ENCODE peak calls at places on chromosomes 5 and 9, in seven cellular contexts. P is fibroblast of lung; U is breast epithelium; I is SK-N-SH; N is effector memory CD4-positive, alpha-beta T cell; Q is psoas muscle; V is body of pancreas. E is an unnamed sample. For H3K36me3, the result is how much of the 10 kb centered on the place peaks cover.

GRCh38 chr9:131773911-131774379 is 34.1 kb upstream of the RAPGEF1 start:
- DNase-seq in P (peak), U (no peak), I (no peak), V (peak), N (no peak), Q (peak), E (no peak)

GRCh38 chr9:82052081-82052480 is 63.5 kb downstream of the SPATA31D1 start:
- DNase-seq in V (no peak), P (no peak), N (no peak), U (no peak), Q (no peak), I (no peak), E (no peak)

GRCh38 chr5:55597014-55597981 is 62.5 kb upstream of the PLPP1 start:
- DNase-seq in P (peak), N (no peak), V (peak), I (no peak), U (no peak), Q (peak), E (no peak)

GRCh38 chr5:78823196-78823595 is 161.9 kb downstream of the ARSB start:
- DNase-seq in N (no peak), I (no peak), P (no peak), Q (no peak), V (no peak), U (no peak), E (no peak)

GRCh38 chr9:133735894-133736293 is 2.3 kb downstream of the SARDH start:
- DNase-seq in U (no peak), I (no peak), P (no peak), V (no peak), Q (no peak), N (no peak), E (no peak)

GRCh38 chr5:133821311-133821741 is 147.1 kb downstream of the C5orf15 start:
- DNase-seq in Q (no peak), V (no peak), N (no peak), P (no peak), U (no peak), I (no peak), E (no peak)

GRCh38 chr5:116970318-116970717 is 395.7 kb upstream of the SEMA6A start:
- DNase-seq in V (no peak), Q (no peak), I (peak), U (no peak), P (no peak), N (no peak), E (no peak)

GRCh38 chr9:36317766-36318165 is 59.5 kb upstream of the GNE start:
- DNase-seq in I (no peak), Q (no peak), P (no peak), N (no peak), V (peak), U (peak), E (peak)

GRCh38 chr5:142016576-142016975 is 3.7 kb upstream of the GNPDA1 start:
- DNase-seq in P (no peak), Q (no peak), I (no peak), N (no peak), U (no peak), V (no peak), E (no peak)

GRCh38 chr9:87084407-87084806 is 137.1 kb upstream of the GAS1 start:
- DNase-seq in U (no peak), V (no peak), Q (no peak), N (no peak), P (no peak), I (no peak), E (no peak)

GRCh38 chr5:170355601-170356098 is 33.5 kb downstream of the KCNMB1 start:
- DNase-seq in I (no peak), V (peak), P (no peak), N (no peak), U (no peak), Q (peak), E (no peak)

GRCh38 chr9:90296539-90296938 is 346.1 kb downstream of the DIRAS2 start:
- DNase-seq in P (no peak), N (no peak), U (no peak), Q (no peak), V (no peak), I (no peak), E (no peak)

GRCh38 chr9:7965091-7965490 is 165.5 kb upstream of the DMAC1 start:
- DNase-seq in V (no peak), P (no peak), Q (no peak), N (no peak), I (no peak), U (no peak), E (no peak)

GRCh38 chr5:146447734-146448380 is 724 bp downstream of the TCERG1 start:
- DNase-seq in V (no peak), Q (no peak), N (no peak), P (peak), I (no peak), U (no peak), E (peak)

GRCh38 chr5:54663876-54664275 is 146.3 kb downstream of the SNX18 start:
- DNase-seq in V (peak), U (peak), N (no peak), I (no peak), P (peak), Q (peak), E (peak)

GRCh38 chr9:70563437-70564204 is 149.2 kb upstream of the KLF9 start:
- DNase-seq in V (no peak), P (peak), Q (no peak), N (peak), U (no peak), I (no peak), E (no peak)

GRCh38 chr5:140108093-140109049 is 5.5 kb upstream of the PURA start:
- DNase-seq in P (no peak), V (peak), Q (peak), U (no peak), I (peak), N (no peak), E (no peak)

DNA sequence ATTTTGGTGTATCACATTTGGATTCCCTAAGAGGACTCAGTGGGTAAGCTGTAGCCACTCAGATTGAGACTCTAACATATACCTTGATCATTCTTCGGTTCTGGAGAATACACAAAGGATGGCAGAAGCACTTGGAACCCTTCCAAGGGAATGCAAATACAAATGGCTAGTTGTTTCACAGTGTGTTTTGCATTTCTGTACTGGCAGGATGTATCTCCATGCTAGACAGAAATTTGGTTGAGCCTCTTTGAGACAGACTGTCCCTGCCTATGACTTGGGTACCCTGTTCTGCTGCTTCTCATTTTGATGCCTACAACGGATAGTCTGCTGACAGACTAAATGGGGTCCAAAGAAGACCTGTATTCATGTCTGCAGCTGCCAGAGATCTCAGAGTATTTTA is 273.5 kb downstream of the TMEM38B start:
- DNase-seq in Q (no peak), N (no peak), P (no peak), U (no peak), I (no peak), V (no peak), E (no peak)
- H3K27ac ChIP-seq in Q (no peak), N (no peak), P (no peak), U (no peak), I (no peak), V (no peak), E (no peak)

GRCh38 chr5:15574806-15575205 is 74.8 kb downstream of the FBXL7 start:
- DNase-seq in N (no peak), P (peak), V (no peak), U (no peak), Q (no peak), I (no peak), E (no peak)

GRCh38 chr5:15575566-15576195 is 75.7 kb downstream of the FBXL7 start:
- DNase-seq in V (no peak), P (peak), U (no peak), Q (no peak), N (no peak), I (no peak), E (no peak)

GRCh38 chr5:15571618-15572017 is 71.6 kb downstream of the FBXL7 start:
- DNase-seq in N (no peak), U (no peak), P (no peak), V (no peak), I (no peak), Q (no peak), E (no peak)

GRCh38 chr5:15573594-15573993 is 73.6 kb downstream of the FBXL7 start:
- DNase-seq in P (peak), Q (no peak), I (no peak), V (no peak), U (no peak), N (no peak), E (no peak)

DNA sequence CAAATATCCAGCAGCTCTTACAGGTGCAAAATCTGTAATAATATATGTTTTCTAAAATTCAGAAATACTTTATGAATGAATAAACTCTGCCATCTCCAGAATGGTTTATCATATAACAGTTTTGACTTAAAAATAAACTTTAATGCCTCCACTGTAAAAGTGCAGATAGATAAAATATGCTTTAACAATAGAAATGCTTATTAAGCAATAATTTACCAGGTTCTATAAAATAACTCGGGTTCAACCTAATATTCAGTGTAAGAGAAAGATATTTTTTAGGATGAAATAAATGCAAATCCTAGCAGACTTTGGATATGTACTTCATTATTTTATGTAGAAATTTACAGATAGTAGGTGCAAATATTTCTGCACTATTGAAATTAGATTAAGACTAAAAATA is 74.1 kb downstream of the FBXL7 start:
- DNase-seq in N (no peak), Q (no peak), I (no peak), P (no peak), V (no peak), U (no peak), E (no peak)
- H3K36me3 ChIP-seq in N (under half), Q (under half), I (under half), P (under half), V (under half), U (under half), E (under half)

DNA sequence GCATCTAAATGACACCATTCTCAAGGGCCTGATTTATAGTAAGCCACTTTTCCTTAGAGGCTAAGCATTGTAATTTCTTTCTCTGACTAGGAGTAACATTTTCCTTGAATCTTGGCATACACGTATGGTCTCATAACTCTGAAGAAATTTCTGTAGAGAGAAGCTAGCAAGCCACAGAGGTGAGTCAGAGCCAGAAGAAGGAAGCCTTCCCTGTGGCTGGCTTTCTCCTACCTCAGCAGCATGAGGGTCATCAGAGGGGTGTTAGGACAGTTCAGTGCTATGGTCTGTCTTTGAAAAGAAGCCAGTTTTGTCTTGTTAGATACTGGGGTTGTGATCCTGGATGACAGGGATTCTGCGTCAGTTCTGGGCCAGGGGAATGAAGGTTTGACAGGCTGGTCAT is 3.2 kb downstream of the SNX30 start:
- DNase-seq in V (no peak), N (no peak), Q (no peak), P (peak), U (no peak), I (no peak), E (peak)
- H3K27ac ChIP-seq in V (no peak), N (no peak), Q (peak), P (peak), U (no peak), I (no peak), E (peak)

GRCh38 chr5:172050070-172050469 is 43.6 kb upstream of the FBXW11 start:
- DNase-seq in P (no peak), N (no peak), Q (no peak), U (no peak), V (no peak), I (no peak), E (no peak)
- H3K36me3 ChIP-seq in P (under half), N (half or more), Q (under half), U (under half), V (under half), I (under half), E (under half)

DNA sequence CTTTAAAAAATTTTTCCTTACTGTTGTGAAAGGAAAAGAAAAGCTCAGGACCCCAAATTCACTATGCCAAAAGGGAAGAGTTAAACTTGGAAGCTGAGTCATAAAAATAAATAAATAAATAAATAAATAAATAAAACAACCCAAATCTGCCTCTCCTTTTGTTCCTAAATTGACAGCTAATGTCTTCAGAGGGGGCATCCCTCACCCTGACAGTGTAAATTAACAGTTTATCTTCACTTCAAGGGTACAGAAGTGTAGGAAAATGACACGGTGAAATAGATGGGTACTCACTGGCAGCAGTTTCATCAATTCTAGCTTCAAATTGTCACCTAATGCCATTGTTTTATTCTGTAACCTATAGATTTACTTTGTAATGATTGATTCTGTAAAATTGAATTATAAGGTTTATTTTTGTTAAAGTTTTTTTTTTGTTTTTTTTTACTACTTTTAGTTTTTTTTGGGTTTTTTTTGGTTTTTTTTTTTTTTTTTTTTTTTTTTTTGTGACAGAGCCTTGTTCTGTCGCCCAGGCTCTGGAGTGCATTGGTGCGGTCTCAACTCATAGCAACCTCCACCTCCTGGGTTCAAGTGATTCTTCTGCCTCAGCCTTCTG is 18.5 kb upstream of the ANXA1 start:
- DNase-seq in U (no peak), Q (no peak), P (no peak), I (no peak), N (no peak), V (no peak), E (no peak)
- H3K27ac ChIP-seq in U (peak), Q (peak), P (peak), I (peak), N (peak), V (peak), E (peak)

GRCh38 chr9:128494108-128494742 is 10.3 kb upstream of the GLE1 start:
- DNase-seq in U (no peak), V (peak), P (peak), Q (peak), I (peak), N (no peak), E (no peak)

GRCh38 chr9:128493424-128493823 is 11.1 kb upstream of the GLE1 start:
- DNase-seq in V (no peak), Q (no peak), P (no peak), I (peak), U (no peak), N (no peak), E (no peak)

GRCh38 chr9:128494743-128495124 is 9.8 kb upstream of the GLE1 start:
- DNase-seq in I (no peak), U (no peak), Q (no peak), P (no peak), V (no peak), N (no peak), E (no peak)

GRCh38 chr9:128497824-128498610 is 6.5 kb upstream of the GLE1 start:
- DNase-seq in N (no peak), I (no peak), V (no peak), Q (no peak), U (no peak), P (no peak), E (no peak)

GRCh38 chr9:128495804-128496417 is 8.6 kb upstream of the GLE1 start:
- DNase-seq in P (no peak), I (no peak), V (no peak), N (no peak), U (no peak), Q (no peak), E (no peak)
- H3K36me3 ChIP-seq in P (under half), I (half or more), V (under half), N (half or more), U (under half), Q (under half), E (under half)

GRCh38 chr9:115507148-115507547 is 389.2 kb upstream of the TNC start:
- DNase-seq in P (no peak), I (no peak), U (no peak), Q (no peak), N (no peak), V (no peak), E (no peak)
- H3K27ac ChIP-seq in P (no peak), I (no peak), U (no peak), Q (no peak), N (no peak), V (no peak), E (no peak)